ENCODE peak calls at places on chromosomes 11 and 22, in nine cellular contexts. J is NT2/D1, K is left ventricle myocardium inferior, B is mucosa of descending colon, C is GM23338, P is psoas muscle, W is lung, S is IMR-90, A is adrenal gland. I is an unnamed sample.
A peak's percentile ranks its signal among the peaks of the same experiment; 100 is the strongest.

GRCh38 chr11:10139656-10140055 is 154.4 kb downstream of the SBF2 start:
- DNase-seq in J (no peak), K (no peak), B (no peak), C (no peak), P (no peak), W (no peak), S (peak; percentile 68), A (no peak), I (no peak)

GRCh38 chr11:44566952-44567875 is 1.8 kb downstream of the CD82 start:
- DNase-seq in J (no peak), K (no peak), B (no peak), C (no peak), P (no peak), W (no peak), S (no peak), A (no peak), I (no peak)

GRCh38 chr11:66543263-66544107 is 2.4 kb downstream of the ZDHHC24 start:
- DNase-seq in J (no peak), K (peak; percentile 28), B (peak; percentile 53), C (peak; percentile 80), P (no peak), W (no peak), S (peak; percentile 57), A (no peak), I (peak; percentile 83)

GRCh38 chr11:37786214-37786755 is 1188.2 kb upstream of the RAG2 start:
- DNase-seq in J (no peak), K (no peak), B (no peak), C (no peak), P (no peak), W (no peak), S (peak; percentile 74), A (no peak), I (no peak)

GRCh38 chr22:37401401-37401859 is 25.8 kb downstream of the ELFN2 start:
- DNase-seq in J (no peak), K (peak; percentile 61), B (no peak), C (no peak), P (no peak), W (no peak), S (peak; percentile 23), A (no peak), I (peak; percentile 80)

GRCh38 chr22:20062766-20063083 is 17.3 kb upstream of the DGCR8 start:
- DNase-seq in J (no peak), K (no peak), B (no peak), C (no peak), P (no peak), W (no peak), S (peak; percentile 55), A (no peak), I (no peak)

GRCh38 chr22:47022475-47022874 is 260.0 kb downstream of the TBC1D22A start:
- DNase-seq in J (no peak), K (no peak), B (no peak), C (no peak), P (no peak), W (no peak), S (no peak), A (no peak), I (no peak)

GRCh38 chr11:66659785-66660184 is 17.9 kb downstream of the RBM4B start:
- DNase-seq in J (no peak), K (no peak), B (no peak), C (no peak), P (no peak), W (no peak), S (no peak), A (no peak), I (no peak)

GRCh38 chr11:61010466-61011238 is 39.2 kb downstream of the CD6 start:
- DNase-seq in J (no peak), K (no peak), B (no peak), C (no peak), P (no peak), W (no peak), S (no peak), A (no peak), I (no peak)

GRCh38 chr11:61008971-61009370 is 37.5 kb downstream of the CD6 start:
- DNase-seq in J (no peak), K (no peak), B (no peak), C (no peak), P (no peak), W (no peak), S (no peak), A (no peak), I (no peak)

GRCh38 chr11:61009392-61010275 is 38.2 kb downstream of the CD6 start:
- DNase-seq in J (no peak), K (no peak), B (no peak), C (no peak), P (no peak), W (no peak), S (no peak), A (no peak), I (no peak)

GRCh38 chr11:61007383-61007970 is 36.0 kb downstream of the CD6 start:
- DNase-seq in J (no peak), K (no peak), B (peak; percentile 57), C (peak; percentile 70), P (no peak), W (no peak), S (no peak), A (no peak), I (peak; percentile 69)

GRCh38 chr11:61007971-61008896 is 36.8 kb downstream of the CD6 start:
- DNase-seq in J (peak; percentile 57), K (no peak), B (peak; percentile 47), C (peak; percentile 96), P (no peak), W (no peak), S (no peak), A (no peak), I (peak; percentile 69)
- H3K4me3 ChIP-seq in J (peak overlapping the region; percentile 42), K (peak overlapping the region; percentile 65), B (no peak overlapping the region), C (peak overlapping the region; percentile 59), P (peak overlapping the region; percentile 60), W (no peak overlapping the region), S (no peak overlapping the region), A (peak overlapping the region; percentile 47), I (peak overlapping the region; percentile 44)

DNA sequence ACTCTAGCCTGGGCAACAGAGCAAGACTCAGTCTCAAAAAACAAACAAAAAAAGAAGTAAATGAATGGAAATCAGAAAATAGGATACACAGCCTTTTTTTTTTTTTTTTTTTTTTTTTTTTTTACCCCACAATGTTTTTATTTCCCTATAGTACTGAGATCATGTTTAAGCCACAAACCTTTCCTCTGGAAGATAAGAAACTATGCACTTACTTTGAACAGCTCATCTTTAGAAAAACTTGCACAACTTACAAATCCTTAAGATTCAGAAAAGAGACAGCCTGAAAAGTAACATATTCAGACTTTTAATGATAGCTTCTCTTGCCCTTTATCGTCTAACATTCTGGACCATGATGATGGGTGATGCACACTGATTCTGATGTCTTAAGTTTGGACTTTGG is 80.3 kb downstream of the TNRC6B start:
- DNase-seq in J (no peak), K (no peak), B (no peak), C (no peak), P (no peak), W (no peak), S (peak; percentile 65), A (no peak), I (no peak)
- H3K4me1 ChIP-seq in J (no peaks in the 10 kb centered on the region), K (peaks cover 63% of the 10 kb centered on the region), B (peaks cover 26% of the 10 kb centered on the region), C (no peaks in the 10 kb centered on the region), P (peaks cover 14% of the 10 kb centered on the region), W (peaks cover 10% of the 10 kb centered on the region), S (peaks cover 9% of the 10 kb centered on the region), A (peaks cover 15% of the 10 kb centered on the region), I (no peaks in the 10 kb centered on the region)

DNA sequence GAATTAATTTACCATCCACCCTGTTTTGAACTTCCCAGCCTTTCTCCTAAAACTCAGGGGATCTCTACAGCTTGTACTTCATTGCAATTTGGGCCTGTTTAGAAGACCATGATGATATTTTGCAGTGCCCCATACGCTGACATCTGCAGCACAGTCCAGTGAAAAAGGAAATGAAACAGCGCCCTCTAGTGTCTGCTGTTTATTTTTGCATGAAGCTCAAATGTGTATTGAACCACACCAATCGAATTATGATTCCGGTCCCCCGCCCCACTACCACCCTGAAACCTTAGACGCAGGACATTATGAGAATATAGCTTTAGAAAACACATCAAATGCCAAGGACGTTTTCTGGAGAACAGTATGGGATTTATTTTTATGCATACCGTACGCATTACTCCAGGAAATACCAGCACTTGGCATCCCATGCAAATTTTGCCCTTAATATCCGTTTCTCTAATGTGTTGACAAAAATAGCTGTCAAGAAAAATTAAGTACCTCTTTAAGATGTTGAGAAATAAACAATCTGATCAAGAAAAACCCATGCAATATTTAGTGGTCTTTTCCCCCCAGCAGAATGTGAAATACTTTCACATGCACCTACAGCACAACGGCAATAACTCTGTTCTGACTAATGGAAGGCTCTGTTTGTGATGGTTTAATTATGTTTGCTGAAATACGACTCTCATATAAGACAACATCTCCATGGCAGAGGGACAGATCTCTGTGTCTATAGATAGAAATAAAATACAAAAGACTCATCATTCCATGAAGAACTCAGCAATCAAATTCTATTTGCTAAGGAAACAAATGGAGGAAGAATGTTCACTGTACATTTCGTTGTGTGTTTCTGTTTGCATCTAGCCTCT is 93.9 kb downstream of the TECTA start:
- DNase-seq in J (peak; percentile 70), K (no peak), B (no peak), C (peak; percentile 83), P (no peak), W (peak; percentile 61), S (peak; percentile 64), A (peak; percentile 25), I (no peak)
- H3K4me3 ChIP-seq in J (no peak overlapping the region), K (no peak overlapping the region), B (no peak overlapping the region), C (no peak overlapping the region), P (no peak overlapping the region), W (no peak overlapping the region), S (no peak overlapping the region), A (no peak overlapping the region), I (no peak overlapping the region)

GRCh38 chr22:29390270-29390669 is 1.9 kb upstream of the AP1B1 start:
- DNase-seq in J (no peak), K (no peak), B (no peak), C (no peak), P (no peak), W (no peak), S (no peak), A (no peak), I (no peak)

GRCh38 chr22:29385748-29386147 is 2.6 kb downstream of the AP1B1 start:
- DNase-seq in J (no peak), K (no peak), B (no peak), C (no peak), P (no peak), W (no peak), S (no peak), A (peak; percentile 60), I (no peak)

GRCh38 chr22:29385305-29385704 is 3.1 kb downstream of the AP1B1 start:
- DNase-seq in J (no peak), K (no peak), B (no peak), C (peak; percentile 10), P (no peak), W (no peak), S (no peak), A (no peak), I (no peak)

GRCh38 chr22:29388759-29389090 is 355 bp upstream of the AP1B1 start:
- DNase-seq in J (no peak), K (no peak), B (no peak), C (no peak), P (no peak), W (no peak), S (no peak), A (no peak), I (no peak)

DNA sequence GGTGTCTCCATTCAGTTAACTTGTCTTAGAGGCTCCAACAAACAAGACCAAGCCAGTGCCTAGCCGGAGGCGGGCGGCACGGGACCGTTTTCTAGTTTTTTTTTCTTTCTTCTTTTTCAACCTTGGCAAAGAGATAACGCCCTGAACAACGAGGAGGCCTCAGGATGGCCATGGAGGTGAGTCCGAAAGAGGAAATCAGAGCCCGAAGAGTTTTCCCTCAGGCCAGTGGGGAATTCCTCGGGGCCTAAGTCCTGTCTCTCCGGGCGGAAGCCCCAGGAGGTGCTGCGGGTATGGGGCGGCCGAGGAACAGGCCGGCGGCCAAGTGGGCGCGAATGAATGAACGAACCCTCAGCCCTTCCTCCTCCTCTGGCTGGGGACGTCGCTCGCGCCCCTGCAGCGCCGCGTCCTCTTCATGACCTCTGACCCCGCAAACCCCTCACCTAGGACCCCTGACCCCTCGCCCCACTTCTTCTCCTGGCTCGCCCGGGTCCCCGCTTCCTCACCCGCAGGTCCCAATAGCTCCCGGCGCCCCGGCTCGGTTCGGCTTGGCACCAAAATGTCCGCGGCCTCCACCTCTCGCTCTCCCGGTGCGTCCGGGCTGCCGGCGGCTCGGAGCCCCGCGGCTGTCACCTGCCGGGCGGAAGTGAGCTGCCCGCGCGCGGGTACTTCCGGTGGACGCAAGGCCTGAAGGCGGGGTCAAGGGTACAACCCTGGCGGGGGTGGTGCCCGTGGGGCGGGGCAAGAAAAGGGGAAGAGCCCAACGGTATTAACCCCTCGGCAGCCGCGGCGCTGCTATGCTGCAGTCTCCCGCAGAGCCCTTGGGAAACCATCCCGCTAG is at the start of gene AP1B1:
- DNase-seq in J (peak; percentile 82), K (peak; percentile 95), B (peak; percentile 98), C (peak; percentile 99), P (peak; percentile 94), W (peak; percentile 97), S (peak; percentile 84), A (peak; percentile 95), I (peak; percentile 97)
- H3K4me1 ChIP-seq in J (peaks cover 8% of the 10 kb centered on the region), K (peaks cover 45% of the 10 kb centered on the region), B (peaks cover 37% of the 10 kb centered on the region), C (peaks cover 5% of the 10 kb centered on the region), P (peaks cover 22% of the 10 kb centered on the region), W (no peaks in the 10 kb centered on the region), S (peaks cover 8% of the 10 kb centered on the region), A (peaks cover 33% of the 10 kb centered on the region), I (no peaks in the 10 kb centered on the region)